ENCODE peak calls at places on chromosomes 7 and 10, in four cellular contexts. T, Z, O and B are unnamed samples.

GRCh38 chr10:5601826-5602225 is 64.6 kb downstream of the ASB13 start:
- DNase-seq in T (no peak), Z (no peak), O (no peak), B (no peak)

GRCh38 chr10:1660386-1660785 is 76.9 kb downstream of the ADARB2 start:
- DNase-seq in T (no peak), Z (no peak), O (no peak), B (no peak)

GRCh38 chr10:110664483-110665420 is 20.6 kb downstream of the RBM20 start:
- DNase-seq in T (peak), Z (peak), O (peak), B (peak)

GRCh38 chr10:33005322-33006282 is 47.6 kb upstream of the ITGB1 start:
- DNase-seq in T (peak), Z (peak), O (peak), B (peak)

GRCh38 chr7:68888971-68889385 is 709.3 kb upstream of the AUTS2 start:
- DNase-seq in T (no peak), Z (no peak), O (no peak), B (no peak)

GRCh38 chr7:153061913-153062528 is 302.5 kb downstream of the ACTR3B start:
- DNase-seq in T (no peak), Z (no peak), O (no peak), B (peak)

GRCh38 chr7:159026271-159027047 is 118.2 kb downstream of the VIPR2 start:
- DNase-seq in T (no peak), Z (no peak), O (no peak), B (no peak)

GRCh38 chr10:11595395-11595692 is 16.1 kb downstream of the USP6NL start:
- DNase-seq in T (no peak), Z (peak), O (peak), B (no peak)

GRCh38 chr7:66737667-66738066 is 2.9 kb upstream of the RABGEF1 start:
- DNase-seq in T (no peak), Z (no peak), O (no peak), B (no peak)

GRCh38 chr10:105969884-105970377 is 1194.6 kb downstream of the SORCS1 start:
- DNase-seq in T (no peak), Z (no peak), O (no peak), B (no peak)

GRCh38 chr7:95628831-95629439 is 32.6 kb upstream of the PDK4 start:
- DNase-seq in T (peak), Z (peak), O (peak), B (peak)

GRCh38 chr10:14667748-14668147 is 106.9 kb downstream of the FAM107B start:
- DNase-seq in T (no peak), Z (no peak), O (no peak), B (no peak)

GRCh38 chr10:132577350-132578005 is 39.9 kb downstream of the INPP5A start:
- DNase-seq in T (no peak), Z (no peak), O (peak), B (peak)

GRCh38 chr7:2431260-2431867 is 28.0 kb downstream of the CHST12 start:
- DNase-seq in T (no peak), Z (no peak), O (peak), B (no peak)

GRCh38 chr7:22430457-22430856 is 69.5 kb downstream of the STEAP1B start:
- DNase-seq in T (no peak), Z (peak), O (peak), B (no peak)

GRCh38 chr7:54961391-54961790 is 57.4 kb upstream of the EGFR start:
- DNase-seq in T (no peak), Z (no peak), O (peak), B (no peak)

GRCh38 chr10:14820010-14820774 is 17.6 kb downstream of the CDNF start:
- DNase-seq in T (peak), Z (peak), O (peak), B (peak)

GRCh38 chr7:16839646-16840045 is 34.8 kb upstream of the AGR2 start:
- DNase-seq in T (no peak), Z (peak), O (no peak), B (no peak)

GRCh38 chr10:5692476-5693358 is 8.1 kb downstream of the TASOR2 start:
- DNase-seq in T (no peak), Z (peak), O (no peak), B (no peak)

GRCh38 chr7:112226701-112227276 is 20.3 kb downstream of the ZNF277 start:
- DNase-seq in T (no peak), Z (no peak), O (no peak), B (no peak)

GRCh38 chr7:44072364-44073231 is 7.2 kb upstream of the PGAM2 start:
- DNase-seq in T (peak), Z (peak), O (peak), B (peak)

GRCh38 chr7:16091951-16092350 is 329.4 kb downstream of the CRPPA start:
- DNase-seq in T (no peak), Z (no peak), O (no peak), B (no peak)

GRCh38 chr7:47358357-47358756 is 223.6 kb downstream of the TNS3 start:
- DNase-seq in T (no peak), Z (no peak), O (no peak), B (no peak)

GRCh38 chr7:46285856-46286255 is 364.8 kb upstream of the IGFBP3 start:
- DNase-seq in T (no peak), Z (peak), O (no peak), B (no peak)

GRCh38 chr7:157529768-157530560 is 193.2 kb downstream of the DNAJB6 start:
- DNase-seq in T (no peak), Z (no peak), O (no peak), B (no peak)

GRCh38 chr10:24008164-24009066 is 200.5 kb upstream of the KIAA1217 start:
- DNase-seq in T (no peak), Z (no peak), O (peak), B (no peak)

GRCh38 chr7:99665989-99666388 is 13.8 kb downstream of the CYP3A5 start:
- DNase-seq in T (no peak), Z (no peak), O (no peak), B (no peak)

GRCh38 chr7:87517136-87517805 is 41.8 kb upstream of the ABCB4 start:
- DNase-seq in T (no peak), Z (peak), O (no peak), B (no peak)

GRCh38 chr7:101238226-101239182 is 902 bp upstream of the CLDN15 start:
- DNase-seq in T (no peak), Z (no peak), O (no peak), B (no peak)

GRCh38 chr7:1845536-1846311 is 175.6 kb downstream of the ELFN1 start:
- DNase-seq in T (no peak), Z (no peak), O (no peak), B (no peak)

GRCh38 chr10:95327367-95327766 is 36.6 kb upstream of the PDLIM1 start:
- DNase-seq in T (no peak), Z (peak), O (peak), B (no peak)

GRCh38 chr7:30771859-30772429 is 727 bp downstream of the MINDY4 start:
- DNase-seq in T (no peak), Z (no peak), O (peak), B (no peak)

GRCh38 chr10:97861924-97862323 is 12.3 kb downstream of the GOLGA7B start:
- DNase-seq in T (no peak), Z (no peak), O (no peak), B (no peak)

GRCh38 chr7:82410461-82410860 is 33.1 kb downstream of the CACNA2D1 start:
- DNase-seq in T (no peak), Z (no peak), O (no peak), B (no peak)